ENCODE peak calls at places on chromosomes 11 and 22, in seven cellular contexts. O is GM23248; E is esophagus squamous epithelium; U is A549; M is right lobe of liver; S is right atrium auricular region; H is effector memory CD4-positive, alpha-beta T cell. Y is an unnamed sample.

GRCh38 chr22:49881856-49882255 is 28.2 kb downstream of the ZBED4 start:
- DNase-seq in O (no peak), E (no peak), U (no peak), M (no peak), S (no peak), H (no peak), Y (no peak)

GRCh38 chr11:70104419-70104818 is 26.3 kb downstream of the ANO1 start:
- DNase-seq in O (peak), E (no peak), U (no peak), M (no peak), S (no peak), H (no peak), Y (no peak)

GRCh38 chr22:39545310-39546063 is 12.9 kb upstream of the RPS19BP1 start:
- DNase-seq in O (peak), E (no peak), U (no peak), M (no peak), S (no peak), H (peak), Y (no peak)

GRCh38 chr22:42066133-42066761 is 4.4 kb downstream of the NAGA start:
- DNase-seq in O (no peak), E (no peak), U (no peak), M (no peak), S (peak), H (no peak), Y (no peak)

GRCh38 chr11:13923716-13924650 is 38.5 kb upstream of the SPON1 start:
- DNase-seq in O (no peak), E (no peak), U (no peak), M (no peak), S (no peak), H (no peak), Y (peak)

GRCh38 chr11:70501933-70502540 is 103.7 kb downstream of the CTTN start:
- DNase-seq in O (no peak), E (no peak), U (no peak), M (no peak), S (no peak), H (no peak), Y (no peak)

GRCh38 chr22:50723991-50724390 is 14.0 kb upstream of the ACR start:
- DNase-seq in O (no peak), E (no peak), U (no peak), M (no peak), S (no peak), H (no peak), Y (no peak)

GRCh38 chr11:81497202-81497804 is 1236.4 kb downstream of the FAM181B start:
- DNase-seq in O (peak), E (no peak), U (peak), M (no peak), S (no peak), H (no peak), Y (peak)

GRCh38 chr22:27851974-27852713 is 50.6 kb upstream of the MN1 start:
- DNase-seq in O (peak), E (no peak), U (no peak), M (no peak), S (no peak), H (no peak), Y (no peak)

GRCh38 chr22:44404341-44405020 is 91.7 kb upstream of the SHISAL1 start:
- DNase-seq in O (no peak), E (no peak), U (no peak), M (peak), S (no peak), H (no peak), Y (no peak)

GRCh38 chr22:31086703-31087330 is 5.7 kb downstream of the SMTN start:
- DNase-seq in O (no peak), E (no peak), U (no peak), M (no peak), S (no peak), H (no peak), Y (no peak)

GRCh38 chr22:31088233-31088986 is 7.3 kb downstream of the SMTN start:
- DNase-seq in O (no peak), E (no peak), U (no peak), M (peak), S (no peak), H (no peak), Y (no peak)

GRCh38 chr22:31085928-31086327 is 4.8 kb downstream of the SMTN start:
- DNase-seq in O (no peak), E (no peak), U (no peak), M (no peak), S (no peak), H (no peak), Y (no peak)

GRCh38 chr22:31089101-31090100 is 8.3 kb downstream of the SMTN start:
- DNase-seq in O (peak), E (no peak), U (peak), M (peak), S (no peak), H (no peak), Y (no peak)

DNA sequence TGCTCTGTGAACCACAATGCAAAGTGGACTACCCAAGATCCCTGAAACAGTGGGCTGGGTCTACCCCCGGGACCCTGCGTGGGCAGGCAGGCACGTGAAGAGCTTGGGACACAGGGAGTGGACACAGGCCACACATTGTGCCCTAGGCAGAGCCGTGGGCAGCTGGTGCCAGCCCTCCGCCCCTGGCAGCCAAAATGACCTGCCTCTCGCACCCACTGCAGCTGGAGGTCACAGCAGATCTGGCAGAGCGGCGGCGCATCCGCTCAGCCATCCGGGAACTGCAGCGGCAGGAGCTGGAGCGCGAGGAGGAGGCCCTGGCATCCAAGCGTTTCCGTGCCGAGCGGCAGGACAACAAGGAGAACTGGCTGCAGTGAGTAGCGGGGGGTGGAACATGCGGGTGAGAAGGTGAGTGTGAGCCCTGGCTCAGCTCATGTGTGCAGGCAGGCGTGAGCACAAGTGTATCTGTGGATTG is 6.7 kb downstream of the SMTN start:
- DNase-seq in O (no peak), E (no peak), U (no peak), M (no peak), S (no peak), H (no peak), Y (no peak)
- H3K27ac ChIP-seq in O (no peak), E (peak), U (no peak), M (no peak), S (peak), H (no peak), Y (no peak)

GRCh38 chr11:76579047-76579751 is 91.3 kb downstream of the LRRC32 start:
- DNase-seq in O (no peak), E (no peak), U (no peak), M (peak), S (no peak), H (no peak), Y (no peak)

GRCh38 chr11:76578655-76579046 is 91.9 kb downstream of the LRRC32 start:
- DNase-seq in O (no peak), E (no peak), U (no peak), M (peak), S (peak), H (no peak), Y (no peak)

GRCh38 chr11:76577921-76578654 is 92.5 kb downstream of the LRRC32 start:
- DNase-seq in O (no peak), E (no peak), U (no peak), M (no peak), S (no peak), H (no peak), Y (no peak)

GRCh38 chr11:76577199-76577920 is 93.2 kb downstream of the LRRC32 start:
- DNase-seq in O (peak), E (no peak), U (peak), M (peak), S (no peak), H (no peak), Y (no peak)

DNA sequence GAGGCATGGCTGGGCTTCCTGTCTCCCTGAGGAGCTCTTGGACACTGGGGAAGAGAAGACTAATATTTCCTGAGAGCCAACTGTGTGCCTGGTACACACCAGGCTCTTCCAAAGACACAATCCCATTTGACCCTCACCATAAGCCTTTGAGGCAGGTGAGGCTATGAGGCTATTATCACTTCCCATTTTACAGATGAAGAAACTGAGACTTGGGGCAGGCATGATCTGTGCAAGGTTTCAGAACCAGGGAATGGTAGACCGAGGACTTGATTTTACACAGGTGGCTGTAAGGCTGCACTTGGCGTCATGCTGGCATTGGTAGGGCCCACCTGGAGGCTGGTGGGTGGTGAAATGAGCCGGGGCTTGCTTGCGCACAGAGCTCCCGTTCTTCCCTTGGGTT is 90.8 kb downstream of the LRRC32 start:
- DNase-seq in O (no peak), E (no peak), U (no peak), M (no peak), S (no peak), H (no peak), Y (no peak)
- H3K27ac ChIP-seq in O (no peak), E (no peak), U (no peak), M (peak), S (peak), H (no peak), Y (no peak)

GRCh38 chr22:31134688-31135087 is 5.6 kb downstream of the PLA2G3 start:
- DNase-seq in O (no peak), E (no peak), U (no peak), M (no peak), S (no peak), H (no peak), Y (no peak)

GRCh38 chr22:31136155-31136554 is 4.2 kb downstream of the PLA2G3 start:
- DNase-seq in O (no peak), E (no peak), U (no peak), M (no peak), S (no peak), H (no peak), Y (no peak)

GRCh38 chr22:31136711-31137110 is 3.6 kb downstream of the PLA2G3 start:
- DNase-seq in O (no peak), E (no peak), U (no peak), M (no peak), S (no peak), H (no peak), Y (no peak)

GRCh38 chr22:31135706-31136105 is 4.6 kb downstream of the PLA2G3 start:
- DNase-seq in O (no peak), E (no peak), U (no peak), M (no peak), S (no peak), H (no peak), Y (no peak)

DNA sequence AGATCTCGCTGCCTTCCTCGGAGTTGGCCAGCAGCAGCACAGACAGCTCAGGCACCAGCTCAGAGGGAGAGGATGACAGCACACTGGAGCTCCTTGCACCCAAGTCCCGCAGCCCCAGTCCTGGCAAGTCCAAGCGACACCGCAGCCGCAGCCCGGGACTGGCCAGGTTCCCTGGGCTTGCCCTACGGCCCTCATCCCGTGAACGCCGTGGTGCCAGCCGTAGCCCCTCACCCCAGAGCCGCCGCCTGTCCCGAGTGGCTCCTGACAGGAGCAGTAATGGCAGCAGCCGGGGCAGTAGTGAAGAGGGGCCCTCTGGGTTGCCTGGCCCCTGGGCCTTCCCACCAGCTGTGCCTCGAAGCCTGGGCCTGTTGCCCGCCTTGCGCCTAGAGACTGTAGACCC is 6.4 kb downstream of the PLA2G3 start:
- DNase-seq in O (no peak), E (no peak), U (no peak), M (no peak), S (no peak), H (no peak), Y (no peak)
- H3K27ac ChIP-seq in O (no peak), E (no peak), U (no peak), M (no peak), S (no peak), H (no peak), Y (no peak)

GRCh38 chr11:57791321-57792059 is 29.9 kb downstream of the CTNND1 start:
- DNase-seq in O (no peak), E (no peak), U (no peak), M (no peak), S (no peak), H (no peak), Y (no peak)

GRCh38 chr11:57787920-57788716 is 26.5 kb downstream of the CTNND1 start:
- DNase-seq in O (no peak), E (no peak), U (no peak), M (no peak), S (no peak), H (no peak), Y (no peak)

GRCh38 chr11:57792060-57792541 is 30.5 kb downstream of the CTNND1 start:
- DNase-seq in O (no peak), E (peak), U (no peak), M (peak), S (peak), H (peak), Y (no peak)

GRCh38 chr11:57793711-57794110 is 32.1 kb downstream of the CTNND1 start:
- DNase-seq in O (no peak), E (no peak), U (no peak), M (no peak), S (no peak), H (no peak), Y (no peak)

DNA sequence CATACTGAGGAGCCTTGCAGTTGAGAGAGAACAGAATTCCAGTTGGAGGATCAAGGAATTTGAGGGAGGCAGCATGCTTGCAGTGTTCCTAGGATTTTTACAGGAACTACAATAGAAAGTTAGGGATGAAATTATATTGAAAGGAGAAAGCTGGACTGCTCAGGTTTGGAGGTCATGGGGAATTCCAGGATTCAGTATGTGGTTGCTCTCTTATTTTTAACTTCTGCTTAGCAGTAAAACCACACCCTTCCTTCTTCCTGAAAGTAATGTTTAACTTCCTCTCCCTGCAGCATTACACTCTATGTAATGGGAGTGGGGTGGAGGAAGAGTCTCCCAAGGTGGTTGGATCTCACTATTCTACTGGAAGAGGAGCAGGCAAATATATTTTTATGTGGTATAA is 31.3 kb downstream of the CTNND1 start:
- DNase-seq in O (no peak), E (no peak), U (peak), M (no peak), S (no peak), H (no peak), Y (no peak)
- H3K27ac ChIP-seq in O (peak), E (peak), U (peak), M (peak), S (peak), H (peak), Y (no peak)

GRCh38 chr22:20432244-20432686 is 5.4 kb downstream of the SCARF2 start:
- DNase-seq in O (no peak), E (no peak), U (no peak), M (no peak), S (no peak), H (no peak), Y (no peak)
- H3K27ac ChIP-seq in O (no peak), E (no peak), U (no peak), M (no peak), S (no peak), H (no peak), Y (no peak)

GRCh38 chr22:48627203-48627602 is 1200.5 kb downstream of the BRD1 start:
- DNase-seq in O (no peak), E (no peak), U (no peak), M (no peak), S (no peak), H (no peak), Y (no peak)
- H3K27ac ChIP-seq in O (no peak), E (no peak), U (no peak), M (no peak), S (no peak), H (no peak), Y (no peak)

GRCh38 chr11:96279018-96279417 is 64.0 kb downstream of the MAML2 start:
- DNase-seq in O (no peak), E (no peak), U (no peak), M (no peak), S (no peak), H (no peak), Y (no peak)

GRCh38 chr11:96277696-96278038 is 65.3 kb downstream of the MAML2 start:
- DNase-seq in O (no peak), E (no peak), U (no peak), M (no peak), S (no peak), H (no peak), Y (no peak)

GRCh38 chr11:96276836-96277235 is 66.2 kb downstream of the MAML2 start:
- DNase-seq in O (no peak), E (no peak), U (no peak), M (no peak), S (no peak), H (no peak), Y (no peak)

GRCh38 chr11:96279421-96280290 is 63.3 kb downstream of the MAML2 start:
- DNase-seq in O (peak), E (no peak), U (no peak), M (no peak), S (no peak), H (no peak), Y (no peak)

DNA sequence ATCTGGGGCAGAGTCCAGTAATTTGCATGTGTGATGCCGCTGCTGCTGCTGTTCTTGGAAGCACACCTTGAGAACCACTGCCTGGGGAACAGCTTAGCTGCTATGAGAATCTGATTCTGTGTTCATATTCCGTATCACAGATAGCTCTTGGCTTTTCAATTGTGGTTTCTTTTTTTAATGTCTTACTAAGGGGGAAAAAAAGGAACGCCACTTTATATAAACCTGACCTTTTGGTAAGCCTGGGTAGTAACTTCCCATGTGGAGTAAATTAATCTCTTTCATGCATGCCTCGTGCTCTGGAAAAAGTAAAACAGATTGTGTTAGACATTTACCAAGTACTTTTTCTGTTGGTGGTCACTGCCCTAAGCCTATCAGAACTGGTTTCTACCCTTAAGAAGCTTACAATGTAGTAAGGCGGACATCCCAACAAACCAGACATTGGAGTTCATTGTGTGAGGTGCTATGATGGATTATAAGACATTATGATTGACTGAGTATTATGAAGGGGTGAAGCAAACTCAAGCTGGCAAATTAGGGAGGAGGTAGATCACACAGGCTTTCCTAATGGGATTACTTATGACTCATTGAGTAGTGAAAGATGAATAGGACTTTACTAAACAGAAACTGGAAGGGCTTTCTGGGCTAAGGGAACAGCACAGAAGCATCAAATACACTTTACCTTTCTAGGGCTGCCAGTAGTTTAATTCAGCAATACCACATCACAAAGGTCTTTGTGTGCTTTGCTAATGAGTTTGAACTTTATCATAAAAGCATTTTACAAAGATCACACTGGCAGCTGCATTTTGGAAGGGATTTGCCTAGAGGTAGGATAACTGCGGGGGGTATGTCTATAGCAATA is 64.7 kb downstream of the MAML2 start:
- DNase-seq in O (peak), E (no peak), U (no peak), M (no peak), S (no peak), H (no peak), Y (no peak)
- H3K27ac ChIP-seq in O (peak), E (peak), U (peak), M (no peak), S (no peak), H (no peak), Y (no peak)

DNA sequence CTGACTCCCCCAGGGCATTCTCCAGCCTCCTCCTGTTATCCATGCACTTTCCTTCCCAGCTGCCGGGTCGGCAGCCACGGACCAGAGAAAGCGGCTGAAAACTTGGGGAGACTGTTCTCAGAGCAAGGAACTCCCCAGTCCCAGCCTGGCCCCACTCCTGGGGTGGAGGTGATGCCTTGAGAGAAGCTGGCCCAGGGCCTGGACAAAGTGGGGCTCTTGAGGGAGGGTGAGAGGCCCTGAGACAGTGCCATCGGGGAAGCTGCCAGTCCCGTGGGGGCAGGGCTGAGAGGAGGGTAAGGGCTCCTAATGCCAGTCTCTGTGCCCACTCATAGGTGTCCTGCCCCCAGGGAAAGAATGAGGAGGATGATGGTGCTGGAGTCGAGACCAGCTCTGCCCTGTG is 53.8 kb downstream of the FLRT1 start:
- DNase-seq in O (no peak), E (no peak), U (no peak), M (no peak), S (no peak), H (no peak), Y (no peak)
- H3K27ac ChIP-seq in O (no peak), E (no peak), U (peak), M (no peak), S (no peak), H (no peak), Y (no peak)

DNA sequence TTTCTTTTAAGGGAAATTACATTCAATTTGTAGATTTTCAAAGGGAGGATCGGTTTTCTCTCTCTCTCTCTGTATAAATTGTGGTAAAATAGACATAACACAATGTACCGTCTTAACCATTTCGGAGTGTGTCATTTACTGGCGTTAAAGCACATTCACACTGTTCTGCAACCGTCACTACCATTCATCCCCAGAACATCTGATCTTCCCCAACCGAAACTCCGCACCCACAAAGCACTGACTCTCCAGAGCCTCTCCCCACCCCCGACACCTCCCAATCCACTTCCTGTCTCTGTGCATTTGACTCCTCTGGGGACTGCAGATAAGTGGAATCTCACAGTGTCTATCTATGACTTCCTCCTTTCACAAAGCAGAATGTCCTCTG is 15.9 kb upstream of the GRAMD4 start:
- DNase-seq in O (no peak), E (no peak), U (no peak), M (no peak), S (no peak), H (no peak), Y (no peak)
- H3K27ac ChIP-seq in O (no peak), E (no peak), U (no peak), M (peak), S (peak), H (no peak), Y (no peak)

GRCh38 chr22:46728470-46728869 is 9.6 kb downstream of the CERK start:
- DNase-seq in O (no peak), E (no peak), U (no peak), M (no peak), S (no peak), H (no peak), Y (no peak)
- H3K27ac ChIP-seq in O (no peak), E (no peak), U (no peak), M (no peak), S (peak), H (no peak), Y (no peak)